ENCODE peak calls at places on chromosomes 2 and 18, in seven cellular contexts. F is nephron progenitor cell; B is heart left ventricle; D is stimulated activated CD8-positive, alpha-beta memory T cell treated with anti-CD3 and anti-CD28 coated beads, Interleukin-15, amount 100 ng/mL, for 24 hours; M is glutamatergic neuron; V is B cell; N is fibroblast of the conjunctiva. T is an unnamed sample.

GRCh38 chr2:38148501-38148900 is 72.5 kb upstream of the CYP1B1 start:
- DNase-seq in F (no peak), B (no peak), D (no peak), M (no peak), V (no peak), N (peak; percentile 77), T (no peak)

GRCh38 chr2:115165529-115166109 is 723.2 kb downstream of the DPP10 start:
- DNase-seq in F (peak; percentile 35), B (no peak), D (no peak), M (no peak), V (no peak), N (peak; percentile 2), T (no peak)

GRCh38 chr2:237895544-237896506 is 36.4 kb downstream of the RAMP1 start:
- DNase-seq in F (no peak), B (no peak), D (no peak), M (no peak), V (no peak), N (no peak), T (no peak)

GRCh38 chr2:163191372-163191771 is 352.8 kb upstream of the KCNH7 start:
- DNase-seq in F (peak; percentile 18), B (no peak), D (no peak), M (peak; percentile 15), V (no peak), N (peak; percentile 49), T (no peak)

GRCh38 chr18:31683968-31684278 is 458 bp downstream of the B4GALT6 start:
- DNase-seq in F (no peak), B (no peak), D (no peak), M (no peak), V (no peak), N (no peak), T (no peak)

GRCh38 chr18:21735452-21736015 is 5.1 kb upstream of the MIB1 start:
- DNase-seq in F (peak; percentile 45), B (no peak), D (no peak), M (peak; percentile 32), V (no peak), N (no peak), T (no peak)

GRCh38 chr2:145323512-145323911 is 803.6 kb upstream of the ZEB2 start:
- DNase-seq in F (no peak), B (no peak), D (no peak), M (no peak), V (no peak), N (no peak), T (no peak)

GRCh38 chr2:223601932-223602676 is at the start of gene SCG2:
- DNase-seq in F (peak; percentile 80), B (peak; percentile 79), D (no peak), M (peak; percentile 78), V (no peak), N (peak; percentile 89), T (no peak)

GRCh38 chr2:207161247-207161646 is 4.5 kb downstream of the KLF7 start:
- DNase-seq in F (no peak), B (no peak), D (no peak), M (no peak), V (no peak), N (no peak), T (no peak)

GRCh38 chr18:64330161-64330560 is 181.3 kb upstream of the LINC00305 start:
- DNase-seq in F (no peak), B (no peak), D (no peak), M (no peak), V (no peak), N (no peak), T (no peak)

T was measured in stimulated activated effector memory CD8-positive, alpha-beta T cell treated with anti-CD3 and anti-CD28 coated beads, Interleukin-12 subunit alpha, Interleukin-12 subunit beta, amount 100 ng/mL, for 72 hours.